ENCODE peak calls at places on chromosomes 1 and 21, in seven cellular contexts. I, D, Y, F, J, W and T are unnamed samples.
A peak's percentile ranks its signal among the peaks of the same experiment; 100 is the strongest.

GRCh38 chr1:52141513-52142219 is at the start of gene ZFYVE9:
- DNase-seq in I (peak; percentile 79), D (peak; percentile 88), Y (no peak), F (peak; percentile 75), J (peak; percentile 50), W (peak; percentile 39), T (peak; percentile 76)

GRCh38 chr1:92356956-92357355 is 58.1 kb downstream of the RPAP2 start:
- DNase-seq in I (no peak), D (no peak), Y (no peak), F (no peak), J (no peak), W (peak; percentile 77), T (no peak)

GRCh38 chr1:184465489-184466146 is 78.8 kb downstream of the C1orf21 start:
- DNase-seq in I (no peak), D (no peak), Y (no peak), F (no peak), J (no peak), W (no peak), T (no peak)

GRCh38 chr1:116724765-116725375 is 29.4 kb upstream of the CD2 start:
- DNase-seq in I (peak; percentile 58), D (peak; percentile 70), Y (peak; percentile 67), F (no peak), J (peak; percentile 70), W (peak; percentile 40), T (no peak)

GRCh38 chr1:167301355-167301754 is 80.7 kb downstream of the POU2F1 start:
- DNase-seq in I (no peak), D (no peak), Y (no peak), F (no peak), J (no peak), W (no peak), T (no peak)

GRCh38 chr1:228283476-228284147 is 75.8 kb downstream of the OBSCN start:
- DNase-seq in I (no peak), D (no peak), Y (no peak), F (peak; percentile 55), J (no peak), W (no peak), T (no peak)

GRCh38 chr1:27137022-27137542 is 17.8 kb downstream of the SLC9A1 start:
- DNase-seq in I (no peak), D (no peak), Y (no peak), F (no peak), J (peak; percentile 71), W (peak; percentile 68), T (no peak)

GRCh38 chr1:211603191-211603701 is 24.3 kb upstream of the SLC30A1 start:
- DNase-seq in I (no peak), D (no peak), Y (no peak), F (no peak), J (no peak), W (no peak), T (no peak)

GRCh38 chr1:8214501-8215173 is 103.3 kb upstream of the SLC45A1 start:
- DNase-seq in I (no peak), D (no peak), Y (no peak), F (no peak), J (no peak), W (no peak), T (no peak)

GRCh38 chr21:41121785-41122415 is 46.1 kb upstream of the BACE2 start:
- DNase-seq in I (peak; percentile 81), D (peak; percentile 83), Y (no peak), F (peak; percentile 84), J (peak; percentile 7), W (peak; percentile 65), T (no peak)

GRCh38 chr1:208437416-208437815 is 193.2 kb upstream of the PLXNA2 start:
- DNase-seq in I (peak; percentile 8), D (no peak), Y (no peak), F (no peak), J (no peak), W (no peak), T (no peak)

GRCh38 chr1:38508272-38508671 is 351.3 kb downstream of the RRAGC start:
- DNase-seq in I (no peak), D (no peak), Y (no peak), F (no peak), J (no peak), W (no peak), T (no peak)

GRCh38 chr21:29164330-29164942 is 34.0 kb downstream of the MAP3K7CL start:
- DNase-seq in I (peak; percentile 84), D (no peak), Y (no peak), F (no peak), J (no peak), W (peak; percentile 77), T (no peak)

GRCh38 chr1:220786337-220787068 is at the start of gene MTARC1:
- DNase-seq in I (peak; percentile 79), D (peak; percentile 90), Y (peak; percentile 52), F (no peak), J (no peak), W (no peak), T (peak; percentile 74)

GRCh38 chr1:58839147-58839795 is 55.4 kb upstream of the JUN start:
- DNase-seq in I (no peak), D (no peak), Y (no peak), F (no peak), J (no peak), W (no peak), T (no peak)

GRCh38 chr1:5093042-5093441 is 438.6 kb downstream of the AJAP1 start:
- DNase-seq in I (no peak), D (no peak), Y (no peak), F (no peak), J (no peak), W (no peak), T (no peak)

GRCh38 chr1:17606826-17607440 is 67.4 kb downstream of the ARHGEF10L start:
- DNase-seq in I (peak; percentile 66), D (peak; percentile 83), Y (peak; percentile 30), F (no peak), J (no peak), W (peak; percentile 44), T (peak; percentile 71)

GRCh38 chr1:22024485-22025367 is 23.3 kb downstream of the CELA3A start:
- DNase-seq in I (no peak), D (peak; percentile 69), Y (no peak), F (peak; percentile 84), J (peak; percentile 63), W (peak; percentile 82), T (peak; percentile 63)

GRCh38 chr1:119799003-119799402 is 12.3 kb downstream of the REG4 start:
- DNase-seq in I (no peak), D (no peak), Y (no peak), F (no peak), J (no peak), W (no peak), T (no peak)

GRCh38 chr1:114154146-114154962 is 685 bp upstream of the SYT6 start:
- DNase-seq in I (no peak), D (peak; percentile 74), Y (no peak), F (no peak), J (no peak), W (no peak), T (no peak)

GRCh38 chr1:23718482-23718881 is 24.8 kb upstream of the ELOA start:
- DNase-seq in I (peak; percentile 61), D (peak; percentile 60), Y (no peak), F (no peak), J (no peak), W (no peak), T (no peak)

GRCh38 chr21:37208056-37208705 is 59.0 kb downstream of the VPS26C start:
- DNase-seq in I (no peak), D (peak; percentile 29), Y (no peak), F (peak; percentile 87), J (no peak), W (peak; percentile 95), T (peak; percentile 85)

GRCh38 chr1:86140481-86140880 is 16.1 kb downstream of the COL24A1 start:
- DNase-seq in I (no peak), D (no peak), Y (no peak), F (no peak), J (no peak), W (no peak), T (no peak)

GRCh38 chr1:192524223-192524622 is 51.4 kb upstream of the RGS1 start:
- DNase-seq in I (no peak), D (no peak), Y (no peak), F (no peak), J (no peak), W (peak; percentile 30), T (no peak)

GRCh38 chr21:42037943-42038342 is 27.8 kb upstream of the ZBTB21 start:
- DNase-seq in I (no peak), D (no peak), Y (no peak), F (no peak), J (no peak), W (peak; percentile 31), T (no peak)

GRCh38 chr1:39205102-39205780 is 746 bp downstream of the MACF1 start:
- DNase-seq in I (no peak), D (no peak), Y (no peak), F (no peak), J (peak; percentile 50), W (peak; percentile 87), T (no peak)

GRCh38 chr1:156642265-156643185 is 608 bp downstream of the BCAN start:
- DNase-seq in I (no peak), D (peak; percentile 44), Y (no peak), F (no peak), J (no peak), W (no peak), T (no peak)

GRCh38 chr1:208280184-208280583 is 36.0 kb upstream of the PLXNA2 start:
- DNase-seq in I (no peak), D (no peak), Y (no peak), F (no peak), J (no peak), W (no peak), T (no peak)

GRCh38 chr21:44089001-44089911 is 17.9 kb upstream of the PWP2 start:
- DNase-seq in I (peak; percentile 68), D (no peak), Y (no peak), F (peak; percentile 61), J (no peak), W (peak; percentile 60), T (no peak)

GRCh38 chr1:209349372-209350324 is 233.9 kb upstream of the CAMK1G start:
- DNase-seq in I (no peak), D (no peak), Y (no peak), F (no peak), J (no peak), W (peak; percentile 20), T (no peak)

GRCh38 chr1:210074904-210075303 is 136.9 kb downstream of the SYT14 start:
- DNase-seq in I (no peak), D (peak; percentile 44), Y (no peak), F (no peak), J (no peak), W (no peak), T (no peak)

GRCh38 chr1:197093226-197093887 is 26.3 kb upstream of the F13B start:
- DNase-seq in I (no peak), D (no peak), Y (no peak), F (no peak), J (no peak), W (peak; percentile 17), T (no peak)

GRCh38 chr1:26161408-26162219 is 2.7 kb downstream of the FAM110D start:
- DNase-seq in I (peak; percentile 27), D (peak; percentile 76), Y (no peak), F (no peak), J (no peak), W (peak; percentile 27), T (peak; percentile 53)

GRCh38 chr1:48248356-48248755 is 25.8 kb downstream of the SLC5A9 start:
- DNase-seq in I (no peak), D (no peak), Y (no peak), F (no peak), J (no peak), W (no peak), T (no peak)

GRCh38 chr21:39852726-39853510 is 14.3 kb upstream of the PCP4 start:
- DNase-seq in I (no peak), D (no peak), Y (no peak), F (no peak), J (no peak), W (no peak), T (no peak)

GRCh38 chr1:68464891-68465290 is 15.1 kb upstream of the RPE65 start:
- DNase-seq in I (no peak), D (no peak), Y (no peak), F (no peak), J (no peak), W (no peak), T (no peak)

GRCh38 chr1:109395602-109396512 is 1.9 kb downstream of the SORT1 start:
- DNase-seq in I (peak; percentile 47), D (no peak), Y (no peak), F (no peak), J (no peak), W (peak; percentile 79), T (no peak)